ENCODE peak calls at places on chromosomes 1 and 21, in six cellular contexts. N, D, W, T, I and S are unnamed samples.
A peak's percentile ranks its signal among the peaks of the same experiment; 100 is the strongest.

GRCh38 chr1:32716312-32717126 is 13.9 kb upstream of the SYNC start:
- DNase-seq in I (no peak), T (peak; percentile 49), N (peak; percentile 29), W (no peak), D (peak; percentile 98), S (peak; percentile 98)

GRCh38 chr1:3858231-3858981 is 1.1 kb downstream of the DFFB start:
- DNase-seq in T (peak; percentile 96), W (peak; percentile 49), N (no peak), D (peak; percentile 34), I (no peak), S (no peak)

GRCh38 chr1:40794915-40795715 is 11.5 kb downstream of the KCNQ4 start:
- DNase-seq in D (no peak), I (no peak), T (peak; percentile 19), N (no peak), W (no peak), S (no peak)

GRCh38 chr1:152309955-152310354 is 15.1 kb downstream of the FLG start:
- DNase-seq in I (no peak), D (no peak), N (no peak), W (no peak), T (no peak), S (no peak)

GRCh38 chr1:186634511-186634910 is 45.7 kb downstream of the PTGS2 start:
- DNase-seq in N (no peak), W (no peak), T (no peak), I (no peak), D (no peak), S (no peak)

GRCh38 chr1:231885209-231885854 is 258.7 kb downstream of the DISC1 start:
- DNase-seq in W (no peak), I (no peak), D (no peak), T (peak; percentile 80), N (no peak), S (no peak)

GRCh38 chr1:187551061-187551460 is 722.3 kb downstream of the PLA2G4A start:
- DNase-seq in I (no peak), N (no peak), D (peak; percentile 5), T (no peak), W (peak; percentile 41), S (no peak)

GRCh38 chr1:36203554-36204346 is 20.5 kb upstream of the THRAP3 start:
- DNase-seq in T (peak; percentile 87), I (peak; percentile 23), D (peak; percentile 19), N (no peak), W (peak; percentile 83), S (peak; percentile 75)

GRCh38 chr1:54266195-54266594 is 66.2 kb downstream of the MRPL37 start:
- DNase-seq in T (no peak), I (no peak), D (no peak), W (no peak), N (no peak), S (no peak)

GRCh38 chr1:39852214-39852791 is 31.0 kb downstream of the TRIT1 start:
- DNase-seq in W (no peak), I (no peak), D (no peak), T (no peak), N (no peak), S (no peak)

GRCh38 chr1:244548558-244549115 is 87.6 kb downstream of the CATSPERE start:
- DNase-seq in T (no peak), I (no peak), D (peak; percentile 4), W (no peak), N (no peak), S (no peak)

DNA sequence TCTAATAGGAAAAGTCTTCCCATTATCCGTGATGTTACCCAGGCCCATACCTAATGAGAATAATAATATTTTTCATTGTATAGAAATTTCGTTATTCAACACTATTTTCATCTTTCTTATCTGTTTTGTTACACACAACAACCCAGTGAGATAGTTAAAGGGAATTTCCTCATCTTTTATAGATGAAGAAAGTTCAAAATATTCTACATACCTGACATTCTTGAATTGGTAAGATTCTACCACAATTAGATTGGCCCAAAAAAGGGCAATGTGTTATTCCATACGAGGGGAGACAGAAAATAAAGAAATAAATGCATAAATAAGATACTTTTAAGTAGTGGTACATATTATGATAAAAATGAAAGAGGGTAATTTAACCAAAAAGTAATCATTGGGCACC is 405.5 kb upstream of the ADAMTS5 start:
- DNase-seq in I (no peak), T (no peak), W (no peak), D (peak; percentile 17), N (no peak), S (no peak)
- H3K27ac ChIP-seq in I (no peak overlapping the region), T (peak overlapping the region; percentile 15), W (no peak overlapping the region), D (no peak overlapping the region), N (no peak overlapping the region), S (no peak overlapping the region)

GRCh38 chr1:2478100-2478499 is 2.0 kb downstream of the PLCH2 start:
- DNase-seq in I (no peak), T (no peak), W (no peak), D (no peak), N (no peak), S (peak; percentile 88)
- H3K4me1 ChIP-seq in I (no peaks in the 10 kb centered on the region), T (no peaks in the 10 kb centered on the region), W (no peaks in the 10 kb centered on the region), D (no peaks in the 10 kb centered on the region), N (no peaks in the 10 kb centered on the region), S (peaks cover 25% of the 10 kb centered on the region)

DNA sequence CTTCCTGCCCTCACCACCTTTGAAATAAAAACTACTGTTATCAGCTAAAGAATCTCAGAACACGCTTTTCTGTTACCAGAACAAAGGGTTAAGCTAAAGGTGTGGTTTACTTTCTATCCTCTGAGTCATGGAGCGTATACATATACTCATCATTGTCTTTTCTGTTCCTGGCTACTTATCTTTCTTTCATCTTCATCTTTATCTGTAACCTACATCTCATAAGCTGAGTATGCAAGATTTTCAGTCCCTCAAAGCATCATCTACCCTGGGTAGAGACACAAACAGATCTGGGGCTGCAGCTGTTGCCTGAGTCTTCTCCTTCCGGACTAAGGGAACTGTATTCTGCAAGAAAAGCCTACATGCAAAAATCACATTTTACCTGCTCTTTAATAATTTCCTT is 75.6 kb downstream of the LMO4 start:
- DNase-seq in W (no peak), I (no peak), N (no peak), D (no peak), T (no peak), S (no peak)
- H3K27ac ChIP-seq in W (no peak overlapping the region), I (no peak overlapping the region), N (no peak overlapping the region), D (no peak overlapping the region), T (no peak overlapping the region), S (no peak overlapping the region)

GRCh38 chr1:55937840-55938375 is 641.5 kb downstream of the PLPP3 start:
- DNase-seq in I (no peak), D (no peak), W (no peak), N (no peak), T (no peak), S (no peak)
- H3K4me1 ChIP-seq in I (no peaks in the 10 kb centered on the region), D (no peaks in the 10 kb centered on the region), W (no peaks in the 10 kb centered on the region), N (no peaks in the 10 kb centered on the region), T (no peaks in the 10 kb centered on the region), S (no peaks in the 10 kb centered on the region)

DNA sequence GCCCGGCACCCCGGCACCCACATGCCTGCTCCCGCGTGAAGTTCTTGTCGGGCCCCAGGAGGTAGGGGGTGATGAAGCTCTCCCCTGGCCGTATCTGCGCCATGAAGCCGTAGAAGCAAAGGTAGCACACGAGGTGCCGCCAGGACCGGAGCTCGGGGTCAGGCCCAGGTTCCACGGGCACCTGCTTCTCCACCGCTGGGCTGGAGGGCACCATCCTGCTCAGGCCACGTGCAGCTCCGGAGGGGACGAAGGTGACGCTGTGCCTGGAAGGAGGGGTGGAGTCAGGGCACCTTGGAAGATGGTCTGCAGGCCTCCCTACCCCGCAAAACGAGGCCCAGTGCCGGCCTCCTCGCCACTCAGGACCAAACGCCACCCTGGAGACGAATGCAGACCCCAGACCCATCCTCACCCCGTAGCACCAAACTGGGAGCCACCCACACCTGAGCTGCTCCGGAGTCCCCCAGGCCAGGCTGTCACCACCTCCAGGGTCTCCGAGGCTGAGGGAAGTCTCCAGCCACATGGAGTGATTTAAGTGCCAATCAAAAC is 4.4 kb downstream of the SLC19A1 start:
- DNase-seq in D (no peak), N (no peak), I (no peak), W (peak; percentile 31), T (no peak), S (peak; percentile 52)
- H3K27ac ChIP-seq in D (no peak overlapping the region), N (no peak overlapping the region), I (no peak overlapping the region), W (no peak overlapping the region), T (no peak overlapping the region), S (no peak overlapping the region)

GRCh38 chr1:45669379-45669778 is 17.0 kb downstream of the GPBP1L1 start:
- DNase-seq in D (no peak), N (no peak), I (no peak), T (peak; percentile 72), W (no peak), S (no peak)
- H3K4me1 ChIP-seq in D (no peaks in the 10 kb centered on the region), N (no peaks in the 10 kb centered on the region), I (no peaks in the 10 kb centered on the region), T (peaks cover 16% of the 10 kb centered on the region), W (peaks cover 2% of the 10 kb centered on the region), S (no peaks in the 10 kb centered on the region)

DNA sequence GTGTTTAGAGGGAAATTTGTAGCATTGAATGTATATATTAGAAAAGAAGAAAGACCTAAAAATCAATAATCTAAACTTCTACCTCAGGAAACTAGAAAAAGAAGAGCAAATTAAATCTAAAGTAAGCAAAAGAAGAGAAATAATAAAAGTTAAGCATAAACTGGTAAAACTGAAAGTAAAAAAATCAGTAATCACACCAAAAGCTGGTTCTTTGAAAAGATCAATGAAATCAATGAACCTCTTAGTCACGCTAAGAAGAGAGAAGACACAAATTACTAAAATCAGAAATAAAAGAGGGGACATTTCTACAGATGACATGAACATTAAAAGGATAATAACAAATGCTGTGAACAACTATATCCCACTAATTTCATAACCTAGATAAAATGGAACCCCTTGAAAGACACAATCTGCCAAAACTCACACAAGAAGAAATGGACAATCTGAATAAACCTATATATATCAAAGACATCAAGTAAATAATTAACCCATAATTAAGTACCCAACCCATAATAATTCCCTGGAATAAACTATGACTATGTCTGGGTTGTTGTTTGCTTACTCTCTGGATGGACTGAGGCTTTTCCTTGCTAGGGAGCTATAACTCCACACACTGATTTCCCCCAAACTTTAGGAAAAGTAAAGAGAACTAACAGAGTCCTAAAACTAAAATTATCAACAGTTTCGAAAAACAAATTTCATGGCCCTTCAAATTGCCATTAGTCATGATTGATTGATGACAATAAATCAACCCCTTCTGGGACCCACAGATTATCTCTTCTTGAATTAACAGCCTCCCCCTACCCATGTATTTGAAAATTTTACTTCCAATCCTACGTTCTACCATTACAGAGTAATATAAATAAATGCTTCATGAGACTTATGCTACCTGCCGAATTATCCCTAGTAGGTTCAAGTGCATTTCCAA is 2.8 kb upstream of the CDC73 start:
- DNase-seq in D (no peak), T (no peak), N (no peak), I (no peak), W (no peak), S (no peak)
- H3K27ac ChIP-seq in D (no peak overlapping the region), T (no peak overlapping the region), N (no peak overlapping the region), I (no peak overlapping the region), W (no peak overlapping the region), S (no peak overlapping the region)